ENCODE peak calls at places on chromosomes 12 and 14, in five cellular contexts. One of them, this sample, is unnamed.

GRCh38 chr12:51085757-51086156 is 2.4 kb upstream of the CSRNP2 start:
- DNase-seq in neural progenitor cell: no peak
- DNase-seq in adrenal gland: no peak
- DNase-seq in left ventricle myocardium inferior: no peak
- DNase-seq in pancreas: no peak
- DNase-seq in this sample: no peak

GRCh38 chr12:75707983-75708382 is 196.6 kb upstream of the KRR1 start:
- DNase-seq in adrenal gland: no peak
- DNase-seq in neural progenitor cell: no peak
- DNase-seq in pancreas: no peak
- DNase-seq in left ventricle myocardium inferior: no peak
- DNase-seq in this sample: no peak

GRCh38 chr14:78127233-78127632 is 42.9 kb upstream of the NRXN3 start:
- DNase-seq in neural progenitor cell: peak; percentile 31
- DNase-seq in pancreas: no peak
- DNase-seq in adrenal gland: no peak
- DNase-seq in left ventricle myocardium inferior: no peak
- DNase-seq in this sample: no peak

GRCh38 chr14:45790293-45790692 is 537.3 kb upstream of the MIS18BP1 start:
- DNase-seq in left ventricle myocardium inferior: no peak
- DNase-seq in adrenal gland: no peak
- DNase-seq in neural progenitor cell: no peak
- DNase-seq in pancreas: no peak
- DNase-seq in this sample: no peak

GRCh38 chr14:99976021-99976420 is 89.2 kb upstream of the EVL start:
- DNase-seq in pancreas: no peak
- DNase-seq in neural progenitor cell: no peak
- DNase-seq in adrenal gland: no peak
- DNase-seq in left ventricle myocardium inferior: no peak
- DNase-seq in this sample: no peak

GRCh38 chr14:54617467-54617866 is 50.5 kb downstream of the SAMD4A start:
- DNase-seq in adrenal gland: no peak
- DNase-seq in left ventricle myocardium inferior: no peak
- DNase-seq in pancreas: no peak
- DNase-seq in neural progenitor cell: no peak
- DNase-seq in this sample: no peak

GRCh38 chr12:12837025-12837872 is 24.1 kb downstream of the DDX47 start:
- DNase-seq in pancreas: no peak
- DNase-seq in neural progenitor cell: peak; percentile 57
- DNase-seq in left ventricle myocardium inferior: no peak
- DNase-seq in adrenal gland: peak; percentile 26
- DNase-seq in this sample: peak; percentile 71

GRCh38 chr12:12909995-12910391 is 18.6 kb downstream of the GPRC5A start:
- DNase-seq in pancreas: no peak
- DNase-seq in neural progenitor cell: no peak
- DNase-seq in left ventricle myocardium inferior: no peak
- DNase-seq in adrenal gland: no peak
- DNase-seq in this sample: no peak

GRCh38 chr12:45660330-45660729 is 69.2 kb upstream of the ARID2 start:
- DNase-seq in left ventricle myocardium inferior: peak; percentile 19
- DNase-seq in adrenal gland: no peak
- DNase-seq in pancreas: no peak
- DNase-seq in neural progenitor cell: no peak
- DNase-seq in this sample: no peak

GRCh38 chr12:98149270-98149669 is 366.1 kb upstream of the TMPO start:
- DNase-seq in left ventricle myocardium inferior: no peak
- DNase-seq in neural progenitor cell: no peak
- DNase-seq in adrenal gland: no peak
- DNase-seq in pancreas: no peak
- DNase-seq in this sample: no peak

GRCh38 chr14:53793790-53794560 is 162.7 kb downstream of the BMP4 start:
- DNase-seq in neural progenitor cell: no peak
- DNase-seq in left ventricle myocardium inferior: peak; percentile 18
- DNase-seq in adrenal gland: no peak
- DNase-seq in pancreas: no peak
- DNase-seq in this sample: no peak

GRCh38 chr12:85557850-85558249 is 277.8 kb downstream of the ALX1 start:
- DNase-seq in left ventricle myocardium inferior: no peak
- DNase-seq in neural progenitor cell: no peak
- DNase-seq in pancreas: no peak
- DNase-seq in adrenal gland: no peak
- DNase-seq in this sample: no peak

GRCh38 chr12:31474751-31475150 is 116.2 kb downstream of the DENND5B start:
- DNase-seq in left ventricle myocardium inferior: no peak
- DNase-seq in pancreas: no peak
- DNase-seq in adrenal gland: no peak
- DNase-seq in neural progenitor cell: no peak
- DNase-seq in this sample: no peak

GRCh38 chr12:120540445-120540844 is 6.3 kb downstream of the RNF10 start:
- DNase-seq in neural progenitor cell: no peak
- DNase-seq in left ventricle myocardium inferior: no peak
- DNase-seq in adrenal gland: no peak
- DNase-seq in pancreas: no peak
- DNase-seq in this sample: no peak

GRCh38 chr12:69266045-69266635 is 26.8 kb downstream of the CPSF6 start:
- DNase-seq in neural progenitor cell: no peak
- DNase-seq in left ventricle myocardium inferior: no peak
- DNase-seq in pancreas: no peak
- DNase-seq in adrenal gland: no peak
- DNase-seq in this sample: no peak

GRCh38 chr12:50081096-50081808 is 3.9 kb upstream of the SMARCD1 start:
- DNase-seq in neural progenitor cell: peak; percentile 32
- DNase-seq in left ventricle myocardium inferior: no peak
- DNase-seq in pancreas: no peak
- DNase-seq in adrenal gland: no peak
- DNase-seq in this sample: peak; percentile 72

GRCh38 chr14:63157195-63157594 is 47.0 kb upstream of the RHOJ start:
- DNase-seq in adrenal gland: no peak
- DNase-seq in neural progenitor cell: no peak
- DNase-seq in pancreas: no peak
- DNase-seq in left ventricle myocardium inferior: no peak
- DNase-seq in this sample: no peak

DNA sequence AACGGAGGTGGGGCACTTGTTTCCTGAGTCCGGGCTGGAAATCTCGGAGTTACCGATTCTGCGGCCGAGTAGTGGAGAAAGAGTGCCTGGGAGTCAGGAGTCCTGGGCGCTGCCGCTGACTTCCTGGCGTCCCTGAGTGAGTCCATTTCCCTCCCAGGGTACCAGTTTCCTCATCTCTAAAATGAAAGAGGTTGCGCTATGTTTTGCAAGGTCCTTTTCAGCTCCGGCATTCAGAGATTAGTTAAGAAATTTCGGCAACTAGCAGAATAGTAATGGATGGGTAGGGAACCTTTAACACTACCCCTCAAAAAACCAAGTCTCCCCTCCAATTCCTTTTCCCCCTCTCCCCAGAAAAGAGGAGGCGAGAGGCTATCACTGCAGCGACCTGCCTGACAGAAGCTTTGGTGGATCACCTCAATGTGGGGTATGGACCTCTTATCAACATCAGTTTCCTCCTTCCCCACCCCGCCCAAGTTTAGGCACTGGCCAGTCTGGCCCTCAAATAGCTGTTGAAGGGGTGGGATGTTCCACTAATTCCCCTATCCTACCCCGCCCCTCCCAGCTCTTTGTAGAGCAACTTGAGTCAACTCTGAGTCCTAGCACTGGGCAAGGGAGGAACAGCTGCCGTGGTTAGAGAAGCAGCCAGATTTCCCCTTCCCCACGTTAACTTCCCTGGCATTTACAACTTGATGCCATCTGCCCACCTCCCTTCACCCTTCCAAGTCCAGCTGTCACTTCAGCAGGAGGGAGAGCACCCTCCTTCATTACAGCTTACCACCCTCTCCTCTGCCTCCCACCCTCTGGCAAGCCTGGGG is 943 bp downstream of the BLOC1S1 start:
- DNase-seq in left ventricle myocardium inferior: no peak
- DNase-seq in adrenal gland: no peak
- DNase-seq in pancreas: no peak
- DNase-seq in neural progenitor cell: peak; percentile 43
- DNase-seq in this sample: no peak
- H3K4me1 ChIP-seq in left ventricle myocardium inferior: peaks cover 93% of the 10 kb centered on the region
- H3K4me1 ChIP-seq in adrenal gland: peaks cover 34% of the 10 kb centered on the region
- H3K4me1 ChIP-seq in pancreas: peaks cover 31% of the 10 kb centered on the region
- H3K4me1 ChIP-seq in neural progenitor cell: peaks cover 31% of the 10 kb centered on the region
- H3K4me1 ChIP-seq in this sample: peaks cover 27% of the 10 kb centered on the region

GRCh38 chr12:2393016-2393415 is 340.2 kb downstream of the CACNA1C start:
- DNase-seq in left ventricle myocardium inferior: no peak
- DNase-seq in neural progenitor cell: no peak
- DNase-seq in pancreas: no peak
- DNase-seq in adrenal gland: no peak
- DNase-seq in this sample: no peak
- H3K27ac ChIP-seq in left ventricle myocardium inferior: no peak overlapping the region
- H3K27ac ChIP-seq in neural progenitor cell: no peak overlapping the region
- H3K27ac ChIP-seq in pancreas: no peak overlapping the region
- H3K27ac ChIP-seq in adrenal gland: no peak overlapping the region
- H3K27ac ChIP-seq in this sample: no peak overlapping the region

GRCh38 chr12:109445224-109445623 is 31.9 kb downstream of the KCTD10 start:
- DNase-seq in adrenal gland: no peak
- DNase-seq in pancreas: no peak
- DNase-seq in left ventricle myocardium inferior: no peak
- DNase-seq in neural progenitor cell: no peak
- DNase-seq in this sample: no peak
- H3K36me3 ChIP-seq in adrenal gland: peaks cover 21% of the 10 kb centered on the region
- H3K36me3 ChIP-seq in pancreas: no peaks in the 10 kb centered on the region
- H3K36me3 ChIP-seq in left ventricle myocardium inferior: peaks cover 38% of the 10 kb centered on the region
- H3K36me3 ChIP-seq in neural progenitor cell: no peaks in the 10 kb centered on the region
- H3K36me3 ChIP-seq in this sample: peaks cover 9% of the 10 kb centered on the region

GRCh38 chr12:108691995-108692808 is 39.1 kb downstream of the CORO1C start:
- DNase-seq in left ventricle myocardium inferior: peak; percentile 49
- DNase-seq in adrenal gland: no peak
- DNase-seq in neural progenitor cell: peak; percentile 26
- DNase-seq in pancreas: no peak
- DNase-seq in this sample: no peak
- H3K4me1 ChIP-seq in left ventricle myocardium inferior: peaks cover 89% of the 10 kb centered on the region
- H3K4me1 ChIP-seq in adrenal gland: peaks cover 56% of the 10 kb centered on the region
- H3K4me1 ChIP-seq in neural progenitor cell: peaks cover 28% of the 10 kb centered on the region
- H3K4me1 ChIP-seq in pancreas: peaks cover 23% of the 10 kb centered on the region
- H3K4me1 ChIP-seq in this sample: peaks cover 32% of the 10 kb centered on the region

GRCh38 chr14:32497233-32497632 is 168.1 kb downstream of the AKAP6 start:
- DNase-seq in pancreas: no peak
- DNase-seq in adrenal gland: no peak
- DNase-seq in left ventricle myocardium inferior: no peak
- DNase-seq in neural progenitor cell: no peak
- DNase-seq in this sample: no peak
- H3K27ac ChIP-seq in pancreas: no peak overlapping the region
- H3K27ac ChIP-seq in adrenal gland: no peak overlapping the region
- H3K27ac ChIP-seq in left ventricle myocardium inferior: peak overlapping the region; percentile 90
- H3K27ac ChIP-seq in neural progenitor cell: no peak overlapping the region
- H3K27ac ChIP-seq in this sample: no peak overlapping the region

GRCh38 chr14:93332853-93333630 is at the start of gene BTBD7:
- DNase-seq in neural progenitor cell: peak; percentile 98
- DNase-seq in pancreas: peak; percentile 97
- DNase-seq in left ventricle myocardium inferior: peak; percentile 95
- DNase-seq in adrenal gland: peak; percentile 95
- DNase-seq in this sample: peak; percentile 98
- H3K36me3 ChIP-seq in neural progenitor cell: no peaks in the 10 kb centered on the region
- H3K36me3 ChIP-seq in pancreas: no peaks in the 10 kb centered on the region
- H3K36me3 ChIP-seq in left ventricle myocardium inferior: peaks cover 8% of the 10 kb centered on the region
- H3K36me3 ChIP-seq in adrenal gland: no peaks in the 10 kb centered on the region
- H3K36me3 ChIP-seq in this sample: no peaks in the 10 kb centered on the region

GRCh38 chr12:1779783-1780182 is 40.6 kb upstream of the LRTM2 start:
- DNase-seq in left ventricle myocardium inferior: no peak
- DNase-seq in adrenal gland: no peak
- DNase-seq in pancreas: no peak
- DNase-seq in neural progenitor cell: no peak
- DNase-seq in this sample: no peak
- H3K4me1 ChIP-seq in left ventricle myocardium inferior: peaks cover 57% of the 10 kb centered on the region
- H3K4me1 ChIP-seq in adrenal gland: peaks cover 33% of the 10 kb centered on the region
- H3K4me1 ChIP-seq in pancreas: peaks cover 3% of the 10 kb centered on the region
- H3K4me1 ChIP-seq in neural progenitor cell: peaks cover 21% of the 10 kb centered on the region
- H3K4me1 ChIP-seq in this sample: no peaks in the 10 kb centered on the region

DNA sequence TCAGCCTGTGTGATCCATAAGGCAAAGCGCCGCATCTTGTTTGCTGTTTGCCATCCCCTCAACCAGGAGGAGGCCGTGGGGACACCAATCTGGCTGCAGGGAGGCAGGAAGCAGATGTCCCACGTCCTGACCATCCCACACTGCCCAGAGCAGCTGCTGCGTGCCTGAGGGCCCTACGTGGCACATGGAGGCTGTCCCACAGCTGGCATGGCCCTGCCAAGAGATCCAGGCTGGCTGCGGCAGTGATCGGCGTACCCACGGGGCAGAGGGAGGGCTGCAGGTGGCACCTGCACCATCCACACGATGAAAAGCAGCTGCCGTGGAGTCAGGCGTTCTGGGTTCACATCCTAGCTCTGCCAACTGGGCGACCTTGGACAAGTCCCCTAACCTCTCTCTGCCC is 42.0 kb downstream of the NCOR2 start:
- DNase-seq in neural progenitor cell: no peak
- DNase-seq in adrenal gland: no peak
- DNase-seq in pancreas: peak; percentile 72
- DNase-seq in left ventricle myocardium inferior: peak; percentile 51
- DNase-seq in this sample: peak; percentile 65
- H3K27ac ChIP-seq in neural progenitor cell: no peak overlapping the region
- H3K27ac ChIP-seq in adrenal gland: peak overlapping the region; percentile 0
- H3K27ac ChIP-seq in pancreas: no peak overlapping the region
- H3K27ac ChIP-seq in left ventricle myocardium inferior: peak overlapping the region; percentile 41
- H3K27ac ChIP-seq in this sample: no peak overlapping the region

DNA sequence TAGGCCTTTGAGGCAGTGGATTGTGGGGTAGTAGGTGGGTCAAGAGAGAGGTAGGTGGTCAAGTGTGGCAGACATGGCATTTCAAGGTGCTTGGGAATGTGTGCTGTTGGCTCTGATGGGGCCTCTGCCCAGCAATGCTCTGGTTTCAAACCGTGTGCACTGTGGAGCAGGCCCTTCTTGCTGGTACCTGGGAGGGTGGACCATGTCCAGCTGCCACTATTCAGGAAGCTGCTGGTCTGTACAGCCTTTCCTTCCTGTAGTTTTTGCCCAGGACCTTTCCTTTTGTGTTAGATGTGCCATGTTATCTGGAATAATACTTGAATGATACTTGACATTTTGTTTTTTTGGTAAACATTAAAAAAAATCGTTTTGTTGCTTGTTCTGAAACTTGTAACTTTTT is 14.8 kb downstream of the RIMKLB start:
- DNase-seq in pancreas: no peak
- DNase-seq in adrenal gland: no peak
- DNase-seq in neural progenitor cell: no peak
- DNase-seq in left ventricle myocardium inferior: no peak
- DNase-seq in this sample: no peak
- H3K36me3 ChIP-seq in pancreas: no peaks in the 10 kb centered on the region
- H3K36me3 ChIP-seq in adrenal gland: no peaks in the 10 kb centered on the region
- H3K36me3 ChIP-seq in neural progenitor cell: no peaks in the 10 kb centered on the region
- H3K36me3 ChIP-seq in left ventricle myocardium inferior: peaks cover 9% of the 10 kb centered on the region
- H3K36me3 ChIP-seq in this sample: no peaks in the 10 kb centered on the region

DNA sequence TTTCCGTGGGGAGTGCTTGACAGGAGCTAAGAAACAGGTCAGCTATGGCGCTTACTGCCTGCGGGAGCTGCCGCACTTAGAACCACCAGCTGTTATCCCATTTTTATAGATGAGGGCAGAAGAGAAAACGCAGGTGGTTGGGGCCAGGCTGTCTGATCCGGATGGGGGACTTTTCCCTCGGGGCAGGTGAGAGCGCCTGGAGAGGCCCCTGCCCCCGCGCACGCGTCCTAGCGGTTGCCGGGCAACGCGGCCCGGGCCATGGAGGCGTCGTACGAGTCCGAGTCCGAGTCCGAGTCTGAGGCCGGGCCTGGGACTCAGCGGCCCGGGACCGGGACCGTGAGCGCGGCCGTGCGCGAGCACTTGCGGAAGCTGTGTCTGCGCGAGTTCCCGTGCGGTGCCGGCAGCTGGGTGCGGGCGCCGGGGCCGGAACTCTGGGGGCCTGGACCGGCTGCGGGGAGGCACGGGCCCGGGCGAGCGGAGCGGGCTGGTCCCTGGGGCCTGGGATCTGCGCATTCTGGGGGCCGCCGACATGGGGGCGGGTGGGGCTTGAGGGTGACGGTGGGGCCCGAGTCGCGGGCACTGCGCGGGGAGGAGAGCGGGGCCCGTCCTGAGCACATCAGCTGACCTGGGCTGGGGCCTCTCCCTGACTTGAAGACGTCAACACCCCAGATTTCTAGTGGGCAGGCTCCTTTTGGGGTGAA is at the start of gene LRRC43:
- DNase-seq in neural progenitor cell: peak; percentile 79
- DNase-seq in left ventricle myocardium inferior: no peak
- DNase-seq in adrenal gland: peak; percentile 52
- DNase-seq in pancreas: peak; percentile 68
- DNase-seq in this sample: peak; percentile 78
- H3K4me1 ChIP-seq in neural progenitor cell: no peaks in the 10 kb centered on the region
- H3K4me1 ChIP-seq in left ventricle myocardium inferior: peaks cover 8% of the 10 kb centered on the region
- H3K4me1 ChIP-seq in adrenal gland: no peaks in the 10 kb centered on the region
- H3K4me1 ChIP-seq in pancreas: no peaks in the 10 kb centered on the region
- H3K4me1 ChIP-seq in this sample: no peaks in the 10 kb centered on the region

This sample was measured in kidney.